ENCODE peak calls at places on chromosomes 7 and 10, in eight cellular contexts. K, A, C, E, Z, M, P and G are unnamed samples.

GRCh38 chr10:30357075-30357801 is 8.2 kb upstream of the MTPAP start:
- DNase-seq in Z (no peak), P (no peak), E (no peak), C (peak; percentile 45), K (no peak), A (peak; percentile 43), M (no peak), G (no peak)

GRCh38 chr10:7121154-7121797 is 289.6 kb downstream of the SFMBT2 start:
- DNase-seq in Z (peak; percentile 45), M (peak; percentile 54), K (no peak), P (peak; percentile 10), E (peak; percentile 60), C (no peak), A (peak; percentile 51), G (peak; percentile 1)

GRCh38 chr7:57403601-57404342 is 46.2 kb upstream of the ZNF716 start:
- DNase-seq in K (no peak), Z (peak; percentile 52), P (no peak), M (no peak), E (no peak), A (peak; percentile 28), C (no peak), G (no peak)

GRCh38 chr7:22025075-22025474 is 79.4 kb upstream of the CDCA7L start:
- DNase-seq in A (no peak), E (no peak), P (no peak), Z (no peak), K (no peak), M (no peak), C (no peak), G (no peak)

GRCh38 chr10:2921956-2922680 is 145.2 kb upstream of the PFKP start:
- DNase-seq in P (peak; percentile 65), A (peak; percentile 50), K (no peak), Z (no peak), M (no peak), C (no peak), E (no peak), G (no peak)

GRCh38 chr10:84258034-84258695 is 13.3 kb downstream of the RGR start:
- DNase-seq in Z (no peak), E (no peak), P (no peak), C (no peak), K (no peak), A (no peak), M (no peak), G (no peak)

GRCh38 chr7:140719711-140720110 is 23.2 kb downstream of the NDUFB2 start:
- DNase-seq in P (peak; percentile 56), M (no peak), C (no peak), E (no peak), Z (no peak), K (no peak), A (peak; percentile 44), G (no peak)

GRCh38 chr10:122499491-122499941 is 38.2 kb downstream of the HTRA1 start:
- DNase-seq in P (peak; percentile 65), K (no peak), M (no peak), Z (no peak), C (no peak), E (no peak), A (no peak), G (no peak)

GRCh38 chr10:46557319-46558140 is 1.1 kb upstream of the GPRIN2 start:
- DNase-seq in P (no peak), E (no peak), M (no peak), K (no peak), C (peak; percentile 86), Z (peak; percentile 22), A (no peak), G (no peak)

GRCh38 chr7:149719912-149720335 is 53.5 kb downstream of the ZNF467 start:
- DNase-seq in Z (no peak), M (no peak), E (no peak), K (no peak), P (no peak), C (peak; percentile 20), A (no peak), G (no peak)

GRCh38 chr10:95281206-95281605 is 9.6 kb downstream of the PDLIM1 start:
- DNase-seq in C (no peak), M (no peak), A (no peak), P (no peak), Z (no peak), K (no peak), E (no peak), G (no peak)

GRCh38 chr10:484925-485661 is 204.4 kb downstream of the DIP2C start:
- DNase-seq in K (no peak), A (peak; percentile 7), M (no peak), C (no peak), P (no peak), E (no peak), Z (no peak), G (no peak)

GRCh38 chr10:78937800-78938694 is 130.7 kb upstream of the ZMIZ1 start:
- DNase-seq in P (no peak), A (peak; percentile 49), K (no peak), M (no peak), E (no peak), C (no peak), Z (no peak), G (no peak)

DNA sequence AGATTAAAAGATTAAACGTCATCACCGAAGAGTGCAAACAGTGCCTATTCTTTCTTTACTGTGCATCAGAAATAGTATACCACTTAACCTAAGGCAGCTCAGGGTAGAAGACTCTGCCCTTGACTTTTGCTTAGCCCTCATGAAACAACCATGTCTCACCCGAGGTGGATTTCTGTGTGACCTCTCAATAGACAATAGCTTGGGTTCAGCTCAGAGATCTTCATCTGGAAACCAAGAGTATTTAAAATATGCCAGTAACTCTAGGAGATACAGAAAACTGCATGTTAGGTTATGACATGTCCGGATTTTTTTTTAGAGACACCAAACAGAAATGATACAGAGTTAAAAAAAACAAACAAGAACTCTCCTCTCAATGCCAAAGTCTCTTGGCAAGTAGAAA is 75.8 kb downstream of the JAZF1 start:
- DNase-seq in A (no peak), P (no peak), Z (no peak), K (no peak), M (no peak), C (no peak), E (no peak), G (no peak)
- H3K27ac ChIP-seq in A (peak overlapping the region; percentile 28), P (no peak overlapping the region), Z (peak overlapping the region; percentile 89), K (no peak overlapping the region), M (no peak overlapping the region), C (no peak overlapping the region), E (no peak overlapping the region), G (no peak overlapping the region)

GRCh38 chr10:101065479-101066145 is 3.8 kb downstream of the KAZALD1 start:
- DNase-seq in Z (no peak), C (no peak), M (no peak), A (no peak), E (no peak), K (no peak), P (peak; percentile 68), G (no peak)
- H3K4me3 ChIP-seq in Z (peak overlapping the region; percentile 54), C (no peak overlapping the region), M (no peak overlapping the region), A (peak overlapping the region; percentile 72), E (no peak overlapping the region), K (no peak overlapping the region), P (no peak overlapping the region), G (no peak overlapping the region)

DNA sequence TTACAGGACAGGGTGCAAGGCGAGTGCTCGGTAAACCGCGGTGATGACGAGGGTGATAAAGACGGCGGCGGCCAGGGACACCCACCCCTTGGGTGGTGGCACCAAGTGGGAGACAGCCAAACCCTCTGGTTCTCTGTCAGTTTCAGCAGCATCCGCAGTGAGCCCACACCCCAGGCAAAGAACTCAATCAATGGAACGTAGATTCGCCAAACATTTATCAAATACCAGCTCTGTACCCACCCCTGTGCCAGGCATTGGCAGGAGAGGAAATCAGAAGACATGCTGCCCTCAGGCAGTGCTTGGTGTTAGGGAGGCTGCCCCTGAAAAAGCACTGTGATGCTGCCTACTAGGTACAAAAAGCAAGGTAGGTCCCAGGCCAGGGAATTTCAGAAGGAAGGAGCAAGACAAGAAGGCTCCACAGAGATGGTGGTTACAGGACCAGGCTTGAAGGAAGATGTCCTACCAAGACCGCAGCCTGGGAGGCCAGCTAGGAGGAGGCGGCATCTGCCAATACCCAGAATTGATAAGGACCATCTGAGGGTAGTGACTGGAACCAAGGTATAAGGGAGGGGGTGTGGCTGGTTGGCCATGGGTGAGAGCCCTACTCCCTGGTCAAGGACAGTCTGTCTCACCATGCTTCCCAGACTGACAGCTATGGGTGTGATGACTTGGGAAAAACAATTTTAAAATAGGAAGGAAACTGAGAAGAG is 10.2 kb upstream of the PNLIPRP2 start:
- DNase-seq in A (no peak), Z (no peak), C (no peak), M (no peak), K (no peak), E (no peak), P (no peak), G (no peak)
- H3K27ac ChIP-seq in A (no peak overlapping the region), Z (no peak overlapping the region), C (no peak overlapping the region), M (no peak overlapping the region), K (no peak overlapping the region), E (no peak overlapping the region), P (no peak overlapping the region), G (no peak overlapping the region)

DNA sequence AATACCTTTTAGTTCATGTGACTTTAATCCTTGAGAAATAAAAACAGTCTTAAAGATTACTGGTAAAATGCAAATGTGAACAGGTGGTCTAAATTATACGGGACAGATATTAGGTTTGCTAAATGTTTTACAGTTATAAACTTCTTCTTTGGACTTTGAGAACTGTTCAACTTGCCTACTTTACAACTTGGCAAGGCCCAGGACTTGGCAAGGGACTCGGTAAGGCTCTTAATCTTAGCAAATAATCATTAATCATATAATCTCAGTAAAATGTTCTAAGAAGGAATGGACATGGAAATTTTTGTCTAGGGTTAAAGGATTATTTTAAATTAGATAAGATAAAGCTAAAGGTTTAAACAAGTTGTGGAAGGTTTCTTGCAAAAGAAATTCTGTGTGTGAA is 4.8 kb upstream of the UBE2D4 start:
- DNase-seq in Z (no peak), P (no peak), C (no peak), M (no peak), E (no peak), A (no peak), K (no peak), G (no peak)
- H3K4me3 ChIP-seq in Z (no peak overlapping the region), P (no peak overlapping the region), C (no peak overlapping the region), M (no peak overlapping the region), E (no peak overlapping the region), A (no peak overlapping the region), K (no peak overlapping the region), G (no peak overlapping the region)